ENCODE peak calls at places on chromosomes 5 and 9, in seven cellular contexts. L, X, K, R, O, D and F are unnamed samples.

GRCh38 chr5:78538240-78538850 is 110.2 kb downstream of the LHFPL2 start:
- DNase-seq in D (no peak), K (no peak), O (no peak), R (no peak), X (no peak), L (no peak), F (no peak)

GRCh38 chr9:99430301-99430700 is 208.2 kb downstream of the SEC61B start:
- DNase-seq in K (no peak), R (no peak), D (no peak), L (no peak), O (no peak), X (peak; percentile 33), F (no peak)

GRCh38 chr5:115423541-115423940 is 121.0 kb downstream of the FEM1C start:
- DNase-seq in X (no peak), K (no peak), O (no peak), L (no peak), D (no peak), R (no peak), F (peak; percentile 83)

GRCh38 chr5:157271740-157272271 is 5.9 kb downstream of the CYFIP2 start:
- DNase-seq in X (peak; percentile 61), K (peak; percentile 49), O (no peak), D (no peak), L (no peak), R (peak; percentile 95), F (no peak)

GRCh38 chr9:108108802-108109448 is 619.4 kb upstream of the KLF4 start:
- DNase-seq in D (no peak), O (no peak), X (no peak), R (no peak), K (no peak), L (no peak), F (no peak)

GRCh38 chr5:523658-524441 is 399 bp downstream of the SLC9A3 start:
- DNase-seq in R (no peak), O (no peak), L (no peak), X (no peak), D (peak; percentile 39), K (no peak), F (no peak)

GRCh38 chr5:130198927-130199326 is 294.7 kb downstream of the CHSY3 start:
- DNase-seq in O (no peak), D (no peak), R (no peak), L (no peak), X (no peak), K (no peak), F (no peak)

GRCh38 chr9:122788831-122789230 is at the start of gene OR5C1:
- DNase-seq in O (no peak), X (no peak), D (no peak), L (no peak), K (no peak), R (no peak), F (no peak)

GRCh38 chr5:180801596-180802324 is 846 bp downstream of the MGAT1 start:
- DNase-seq in X (no peak), L (no peak), O (no peak), D (no peak), R (no peak), K (no peak), F (no peak)

GRCh38 chr9:123281659-123282342 is 13.4 kb upstream of the STRBP start:
- DNase-seq in D (no peak), O (no peak), X (no peak), K (no peak), R (no peak), L (no peak), F (no peak)

GRCh38 chr9:112548836-112549235 is 62.2 kb downstream of the KIAA1958 start:
- DNase-seq in K (no peak), X (no peak), R (no peak), D (no peak), L (no peak), O (no peak), F (no peak)

GRCh38 chr9:128706045-128706444 is 3.7 kb downstream of the PKN3 start:
- DNase-seq in O (no peak), X (no peak), L (no peak), D (no peak), R (no peak), K (no peak), F (no peak)

GRCh38 chr9:133122935-133123611 is 2.0 kb upstream of the RALGDS start:
- DNase-seq in L (no peak), X (no peak), K (no peak), O (no peak), R (no peak), D (no peak), F (no peak)

GRCh38 chr5:74974451-74975089 is 77.8 kb downstream of the GCNT4 start:
- DNase-seq in L (no peak), R (peak; percentile 27), X (no peak), D (no peak), O (no peak), K (no peak), F (no peak)

GRCh38 chr9:33782395-33783152 is 12.8 kb upstream of the PRSS3 start:
- DNase-seq in X (peak; percentile 16), D (no peak), L (no peak), R (no peak), K (no peak), O (no peak), F (no peak)